ENCODE peak calls at places on chromosomes 1 and 21, in six cellular contexts. L is cardiac muscle cell, W is tibial artery, U is GM12878, G is transverse colon, Q is psoas muscle. T is an unnamed sample. For H3K9me3 and H3K4me1, the result is how much of the 10 kb centered on the place peaks cover.

GRCh38 chr1:243798726-243799125 is 51.3 kb downstream of the AKT3 start:
- DNase-seq in L (no peak), G (no peak), U (no peak), Q (no peak), W (no peak), T (no peak)

GRCh38 chr1:7679873-7680790 is 91.0 kb upstream of the VAMP3 start:
- DNase-seq in Q (peak), W (no peak), L (peak), U (no peak), G (peak), T (peak)

GRCh38 chr21:39650306-39650705 is 37.6 kb downstream of the B3GALT5 start:
- DNase-seq in L (no peak), Q (no peak), W (no peak), G (no peak), U (no peak), T (no peak)

GRCh38 chr1:111110197-111110899 is 29.5 kb downstream of the DRAM2 start:
- DNase-seq in U (no peak), W (no peak), Q (no peak), G (no peak), L (no peak), T (no peak)

GRCh38 chr1:22975694-22976093 is 3.0 kb upstream of the LACTBL1 start:
- DNase-seq in G (no peak), U (no peak), L (no peak), W (no peak), Q (no peak), T (no peak)

GRCh38 chr1:66731462-66731861 is 20.8 kb upstream of the DYNLT5 start:
- DNase-seq in U (no peak), G (no peak), Q (no peak), W (no peak), L (no peak), T (no peak)

GRCh38 chr1:64691631-64692030 is 53.2 kb upstream of the RAVER2 start:
- DNase-seq in U (no peak), G (no peak), Q (no peak), L (no peak), W (no peak), T (no peak)

GRCh38 chr1:66176012-66176715 is 357.8 kb upstream of the SGIP1 start:
- DNase-seq in G (no peak), Q (no peak), U (no peak), W (no peak), L (no peak), T (peak)

GRCh38 chr1:28199328-28200233 is 23.1 kb upstream of the PTAFR start:
- DNase-seq in G (peak), L (no peak), W (no peak), Q (no peak), U (peak), T (no peak)

GRCh38 chr1:24643362-24644346 is 552 bp downstream of the SRRM1 start:
- DNase-seq in Q (no peak), U (no peak), G (peak), L (peak), W (no peak), T (peak)

GRCh38 chr1:93613895-93614294 is 67.7 kb downstream of the BCAR3 start:
- DNase-seq in U (no peak), L (peak), W (peak), Q (no peak), G (no peak), T (peak)

GRCh38 chr1:99465176-99465900 is 180.6 kb upstream of the PALMD start:
- DNase-seq in Q (no peak), U (no peak), W (no peak), G (no peak), L (no peak), T (no peak)

DNA sequence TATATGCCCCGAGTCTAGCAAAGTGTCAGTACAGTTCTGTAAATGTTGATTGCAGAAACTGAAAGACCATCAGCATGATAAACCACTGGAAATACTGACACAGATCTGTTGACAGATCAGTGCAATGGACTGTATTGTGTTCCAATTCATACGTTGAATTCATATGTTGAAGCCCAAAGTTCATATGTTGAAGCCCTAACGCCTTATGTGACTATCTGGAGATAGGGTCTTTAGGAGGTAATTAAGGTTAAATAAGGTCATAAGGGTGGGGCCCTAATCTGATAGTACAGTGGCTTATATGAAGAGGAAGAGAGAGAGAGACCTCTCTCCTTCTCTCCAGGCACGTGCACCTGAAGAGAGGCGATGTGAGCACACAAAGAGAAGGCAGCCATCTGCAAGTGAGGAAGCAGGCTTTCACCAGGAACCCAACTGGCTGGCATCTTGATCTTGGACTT is 144.7 kb downstream of the MRPL39 start:
- DNase-seq in U (peak), Q (no peak), G (no peak), L (no peak), W (no peak), T (no peak)
- H3K9me3 ChIP-seq in U (under half), Q (under half), G (under half), L (under half), W (under half), T (under half)

GRCh38 chr21:42307106-42307505 is 8.1 kb downstream of the TFF3 start:
- DNase-seq in G (no peak), Q (no peak), L (no peak), U (no peak), W (no peak), T (peak)
- H3K4me1 ChIP-seq in G (under half), Q (under half), L (under half), U (under half), W (under half), T (under half)

GRCh38 chr21:33364830-33365229 is 38.4 kb upstream of the IFNGR2 start:
- DNase-seq in Q (no peak), G (no peak), U (no peak), L (no peak), W (no peak), T (no peak)

GRCh38 chr21:33362044-33362555 is 37.3 kb downstream of the IFNAR1 start:
- DNase-seq in U (no peak), Q (no peak), L (peak), G (peak), W (no peak), T (peak)

GRCh38 chr21:33360281-33360680 is 35.5 kb downstream of the IFNAR1 start:
- DNase-seq in W (no peak), U (no peak), G (no peak), Q (no peak), L (no peak), T (no peak)

GRCh38 chr21:33359446-33359845 is 34.7 kb downstream of the IFNAR1 start:
- DNase-seq in G (no peak), L (no peak), W (no peak), Q (no peak), U (no peak), T (no peak)

GRCh38 chr21:33360871-33361602 is 36.3 kb downstream of the IFNAR1 start:
- DNase-seq in G (peak), U (peak), L (peak), W (peak), Q (peak), T (peak)
- H3K4me3 ChIP-seq in G (no peak), U (peak), L (peak), W (no peak), Q (peak), T (no peak)

GRCh38 chr21:32538147-32538792 is 47.1 kb downstream of the TCP10L start:
- DNase-seq in L (no peak), W (no peak), U (no peak), G (no peak), Q (no peak), T (no peak)
- H3K9me3 ChIP-seq in L (under half), W (under half), U (under half), G (under half), Q (under half), T (under half)